ENCODE peak calls at places on chromosomes 4 and X, in five cellular contexts. H, Z, Q, N and F are unnamed samples.
A peak's percentile ranks its signal among the peaks of the same experiment; 100 is the strongest.

GRCh38 chr4:14816592-14817273 is 185.5 kb upstream of the CPEB2 start:
- DNase-seq in H (no peak), Z (no peak), Q (no peak), N (no peak), F (no peak)

GRCh38 chrX:120457766-120458180 is 11.3 kb downstream of the LAMP2 start:
- DNase-seq in H (peak; percentile 3), Z (no peak), Q (no peak), N (no peak), F (no peak)

GRCh38 chr4:24896977-24897376 is 15.9 kb downstream of the CCDC149 start:
- DNase-seq in H (no peak), Z (no peak), Q (no peak), N (no peak), F (peak; percentile 11)

GRCh38 chr4:56184214-56184613 is 203.1 kb downstream of the AASDH start:
- DNase-seq in H (no peak), Z (no peak), Q (no peak), N (no peak), F (no peak)

GRCh38 chrX:72569786-72570185 is 2.9 kb downstream of the HDAC8 start:
- DNase-seq in H (peak; percentile 1), Z (no peak), Q (no peak), N (no peak), F (no peak)

GRCh38 chr4:120071192-120071795 is 4.6 kb upstream of the MAD2L1 start:
- DNase-seq in H (peak; percentile 85), Z (peak; percentile 40), Q (peak; percentile 38), N (no peak), F (peak; percentile 72)

GRCh38 chr4:48367016-48367415 is 25.7 kb downstream of the SLAIN2 start:
- DNase-seq in H (no peak), Z (no peak), Q (no peak), N (no peak), F (no peak)

GRCh38 chr4:133149932-133150642 is 993 bp downstream of the PCDH10 start:
- DNase-seq in H (no peak), Z (no peak), Q (no peak), N (no peak), F (no peak)

GRCh38 chrX:154372612-154373022 is 1.8 kb downstream of the FLNA start:
- DNase-seq in H (peak; percentile 47), Z (no peak), Q (peak; percentile 82), N (no peak), F (no peak)

GRCh38 chr4:88320780-88321373 is 36.5 kb upstream of the PPM1K start:
- DNase-seq in H (peak; percentile 2), Z (no peak), Q (no peak), N (no peak), F (peak; percentile 24)

GRCh38 chrX:997631-998137 is 214.8 kb downstream of the CRLF2 start:
- DNase-seq in H (no peak), Z (no peak), Q (no peak), N (no peak), F (no peak)

GRCh38 chrX:41085105-41085882 is at the start of gene USP9X:
- DNase-seq in H (peak; percentile 94), Z (peak; percentile 88), Q (peak; percentile 90), N (peak; percentile 84), F (peak; percentile 93)

GRCh38 chr4:74934016-74934821 is 1.3 kb downstream of the PARM1 start:
- DNase-seq in H (no peak), Z (no peak), Q (peak; percentile 25), N (peak; percentile 58), F (peak; percentile 53)

GRCh38 chr4:116413222-116413621 is 672.2 kb downstream of the TRAM1L1 start:
- DNase-seq in H (no peak), Z (no peak), Q (no peak), N (no peak), F (no peak)

GRCh38 chrX:144801786-144802185 is 445.5 kb upstream of the SPANXN1 start:
- DNase-seq in H (no peak), Z (no peak), Q (no peak), N (no peak), F (no peak)

GRCh38 chrX:108122748-108123147 is 31.2 kb downstream of the ATG4A start:
- DNase-seq in H (no peak), Z (no peak), Q (no peak), N (no peak), F (no peak)

GRCh38 chr4:57044996-57045395 is 65.2 kb downstream of the IGFBP7 start:
- DNase-seq in H (no peak), Z (no peak), Q (no peak), N (no peak), F (no peak)

GRCh38 chr4:154982187-154983047 is 201.3 kb downstream of the RBM46 start:
- DNase-seq in H (peak; percentile 46), Z (no peak), Q (peak; percentile 50), N (peak; percentile 67), F (peak; percentile 56)

GRCh38 chr4:39616651-39617050 is 22.0 kb downstream of the SMIM14 start:
- DNase-seq in H (no peak), Z (no peak), Q (no peak), N (no peak), F (no peak)

GRCh38 chr4:182619659-182620058 is 297.5 kb downstream of the DCTD start:
- DNase-seq in H (no peak), Z (no peak), Q (no peak), N (no peak), F (no peak)

GRCh38 chr4:71783972-71784371 is at the start of gene GC:
- DNase-seq in H (no peak), Z (no peak), Q (no peak), N (no peak), F (no peak)

GRCh38 chr4:38078590-38079381 is 118.6 kb downstream of the PTTG2 start:
- DNase-seq in H (no peak), Z (no peak), Q (no peak), N (no peak), F (peak; percentile 29)

GRCh38 chrX:30679369-30679768 is 26.1 kb downstream of the GK start:
- DNase-seq in H (no peak), Z (no peak), Q (no peak), N (no peak), F (no peak)

GRCh38 chr4:183402771-183403170 is 41.7 kb upstream of the CDKN2AIP start:
- DNase-seq in H (no peak), Z (no peak), Q (peak; percentile 32), N (no peak), F (no peak)

GRCh38 chrX:153662266-153662665 is 11.3 kb downstream of the PNCK start:
- DNase-seq in H (peak; percentile 69), Z (no peak), Q (peak; percentile 60), N (no peak), F (peak; percentile 15)

GRCh38 chr4:5114911-5115310 is 63.6 kb downstream of the STK32B start:
- DNase-seq in H (no peak), Z (no peak), Q (no peak), N (no peak), F (no peak)

GRCh38 chr4:118369231-118369630 is 16.4 kb upstream of the PRSS12 start:
- DNase-seq in H (no peak), Z (no peak), Q (no peak), N (no peak), F (no peak)

GRCh38 chr4:24741915-24742314 is 53.5 kb upstream of the SOD3 start:
- DNase-seq in H (no peak), Z (no peak), Q (no peak), N (no peak), F (no peak)

GRCh38 chr4:143782521-143782920 is 82.0 kb upstream of the FREM3 start:
- DNase-seq in H (no peak), Z (no peak), Q (no peak), N (no peak), F (no peak)